ENCODE peak calls at places on chromosomes 16 and 17, in eight cellular contexts. H is fibroblast of lung, U is thyroid gland, J is H1, N is PC-9, Y is neural progenitor cell, R is body of pancreas, T is GM23248. B is an unnamed sample.

GRCh38 chr16:27242398-27242797 is 26.2 kb downstream of the NSMCE1 start:
- DNase-seq in H (no peak), T (no peak), J (no peak), R (no peak), N (no peak), Y (no peak), U (no peak), B (no peak)

GRCh38 chr17:19940722-19941464 is 36.7 kb downstream of the AKAP10 start:
- DNase-seq in U (no peak), J (no peak), T (peak; percentile 57), H (peak; percentile 38), R (no peak), Y (no peak), N (peak; percentile 42), B (no peak)

GRCh38 chr16:77873066-77873465 is 84.7 kb downstream of the VAT1L start:
- DNase-seq in H (peak; percentile 53), U (no peak), Y (no peak), T (no peak), N (no peak), J (no peak), R (no peak), B (no peak)

GRCh38 chr17:49074851-49075540 is 57.6 kb upstream of the B4GALNT2 start:
- DNase-seq in R (no peak), T (no peak), U (peak; percentile 5), J (no peak), Y (no peak), N (no peak), H (no peak), B (no peak)

GRCh38 chr16:11235703-11235991 is 20.4 kb downstream of the SOCS1 start:
- DNase-seq in T (no peak), Y (no peak), U (no peak), J (no peak), H (no peak), N (no peak), R (peak; percentile 75), B (no peak)

GRCh38 chr17:15468142-15468541 is 721 bp upstream of the CDRT4 start:
- DNase-seq in U (peak; percentile 32), Y (no peak), R (no peak), T (no peak), J (no peak), N (no peak), H (no peak), B (no peak)

GRCh38 chr17:19867654-19868395 is at the start of gene ULK2:
- DNase-seq in H (peak; percentile 80), R (peak; percentile 64), Y (peak; percentile 89), N (no peak), T (peak; percentile 87), J (no peak), U (peak; percentile 63), B (peak; percentile 67)

GRCh38 chr17:79651266-79651665 is 40.4 kb upstream of the RBFOX3 start:
- DNase-seq in T (no peak), R (no peak), Y (no peak), H (no peak), J (no peak), N (no peak), U (no peak), B (no peak)

GRCh38 chr16:64892843-64893242 is 229.0 kb downstream of the CDH11 start:
- DNase-seq in N (no peak), R (no peak), Y (no peak), U (no peak), J (no peak), H (peak; percentile 80), T (peak; percentile 94), B (no peak)

DNA sequence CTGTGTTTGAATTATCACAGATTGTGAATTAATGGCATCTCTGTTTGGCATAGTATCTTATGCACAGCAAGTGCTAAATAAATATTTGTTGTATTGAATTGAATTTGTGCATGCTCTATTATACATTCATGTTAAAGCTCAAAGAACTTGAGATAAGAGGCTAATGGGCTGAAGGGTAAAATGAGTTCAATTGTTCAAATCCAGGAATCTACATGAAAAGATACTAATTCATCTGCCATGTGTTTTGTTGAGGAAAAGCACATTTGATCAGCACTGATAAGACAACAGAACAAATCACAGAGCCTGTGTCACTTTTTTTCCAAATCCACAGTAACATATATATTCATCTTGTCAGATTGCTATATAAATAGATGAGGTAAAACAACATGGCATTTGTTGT is 123.2 kb downstream of the CHD9NB start:
- DNase-seq in J (no peak), T (no peak), Y (no peak), U (no peak), H (no peak), N (no peak), R (no peak), B (no peak)
- H3K4me1 ChIP-seq in J (no peaks in the 10 kb centered on the region), T (no peaks in the 10 kb centered on the region), Y (no peaks in the 10 kb centered on the region), U (no peaks in the 10 kb centered on the region), H (no peaks in the 10 kb centered on the region), N (no peaks in the 10 kb centered on the region), R (no peaks in the 10 kb centered on the region), B (no peaks in the 10 kb centered on the region)

DNA sequence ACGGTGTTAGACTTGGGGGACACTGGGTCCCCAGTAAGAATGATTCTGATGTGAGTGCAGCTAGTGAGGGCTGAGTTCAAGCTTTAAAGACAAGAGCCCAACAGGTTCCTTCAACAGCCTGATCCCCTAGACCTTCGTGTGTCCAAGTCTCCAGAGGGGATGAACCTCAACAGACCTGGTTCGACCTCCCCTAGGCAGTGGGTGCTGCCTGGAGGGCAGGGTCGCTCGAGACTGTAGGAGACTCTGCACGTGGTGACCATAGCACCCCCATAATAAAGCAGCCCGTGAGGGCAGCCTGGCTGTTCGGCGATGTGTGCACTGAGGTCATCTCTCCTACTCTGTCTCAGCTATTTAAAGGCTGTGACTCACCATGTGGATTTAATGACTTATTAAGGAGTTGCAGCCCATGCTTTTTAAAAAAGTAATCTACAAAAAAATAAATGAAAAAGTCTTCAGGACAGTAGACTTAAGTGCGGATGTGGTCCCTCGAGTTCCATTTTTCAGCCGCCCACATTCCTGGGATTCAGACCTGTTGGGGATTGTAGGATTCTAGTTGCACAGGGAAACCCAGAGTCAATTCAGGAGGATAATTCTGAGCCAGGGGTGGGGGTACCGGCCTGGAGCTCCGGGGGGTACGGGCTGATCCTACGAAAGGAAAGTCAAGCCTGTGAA is 23.4 kb upstream of the METRNL start:
- DNase-seq in T (peak; percentile 96), Y (peak; percentile 1), N (peak; percentile 69), R (no peak), H (peak; percentile 82), U (no peak), J (no peak), B (peak; percentile 28)
- H3K4me3 ChIP-seq in T (peak overlapping the region; percentile 60), Y (no peak overlapping the region), N (no peak overlapping the region), R (no peak overlapping the region), H (no peak overlapping the region), U (no peak overlapping the region), J (no peak overlapping the region), B (no peak overlapping the region)

DNA sequence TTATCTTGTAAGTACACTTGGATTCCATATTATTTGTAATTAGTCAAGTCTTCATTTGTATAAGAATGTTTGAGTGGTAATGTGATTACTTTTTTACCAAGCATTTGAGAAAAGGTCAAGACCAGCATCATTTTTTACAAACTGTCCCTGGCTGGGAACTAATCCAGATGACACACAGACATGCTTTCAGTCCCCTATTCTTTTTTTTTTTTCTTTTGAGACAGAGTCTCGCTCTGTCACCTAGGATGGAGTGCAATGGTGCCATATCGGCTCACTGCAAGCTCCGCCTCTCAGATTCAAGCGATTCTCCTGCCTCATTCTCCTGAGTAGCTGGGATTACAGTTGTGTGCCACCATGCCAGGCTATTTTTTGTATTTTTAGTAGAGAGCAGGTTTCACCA is 4.5 kb downstream of the DERL2 start:
- DNase-seq in H (no peak), R (no peak), J (no peak), T (no peak), N (no peak), U (no peak), Y (no peak), B (no peak)
- H3K27ac ChIP-seq in H (no peak overlapping the region), R (no peak overlapping the region), J (no peak overlapping the region), T (no peak overlapping the region), N (no peak overlapping the region), U (no peak overlapping the region), Y (no peak overlapping the region), B (peak overlapping the region; percentile 23)

GRCh38 chr17:77383613-77384608 is 243.1 kb downstream of the SEC14L1 start:
- DNase-seq in U (peak; percentile 90), N (no peak), T (peak; percentile 51), Y (no peak), R (peak; percentile 62), J (no peak), H (no peak), B (peak; percentile 96)
- H3K4me1 ChIP-seq in U (peaks cover 53% of the 10 kb centered on the region), N (no peaks in the 10 kb centered on the region), T (peaks cover 57% of the 10 kb centered on the region), Y (peaks cover 68% of the 10 kb centered on the region), R (peaks cover 96% of the 10 kb centered on the region), J (peaks cover 22% of the 10 kb centered on the region), H (peaks cover 66% of the 10 kb centered on the region), B (peaks cover 91% of the 10 kb centered on the region)

GRCh38 chr16:31453255-31454204 is 5.8 kb upstream of the ARMC5 start:
- DNase-seq in T (peak; percentile 75), U (peak; percentile 59), R (no peak), H (peak; percentile 63), N (peak; percentile 56), J (no peak), Y (peak; percentile 48), B (peak; percentile 84)
- H3K4me3 ChIP-seq in T (peak overlapping the region; percentile 52), U (no peak overlapping the region), R (no peak overlapping the region), H (no peak overlapping the region), N (no peak overlapping the region), J (no peak overlapping the region), Y (no peak overlapping the region), B (no peak overlapping the region)

DNA sequence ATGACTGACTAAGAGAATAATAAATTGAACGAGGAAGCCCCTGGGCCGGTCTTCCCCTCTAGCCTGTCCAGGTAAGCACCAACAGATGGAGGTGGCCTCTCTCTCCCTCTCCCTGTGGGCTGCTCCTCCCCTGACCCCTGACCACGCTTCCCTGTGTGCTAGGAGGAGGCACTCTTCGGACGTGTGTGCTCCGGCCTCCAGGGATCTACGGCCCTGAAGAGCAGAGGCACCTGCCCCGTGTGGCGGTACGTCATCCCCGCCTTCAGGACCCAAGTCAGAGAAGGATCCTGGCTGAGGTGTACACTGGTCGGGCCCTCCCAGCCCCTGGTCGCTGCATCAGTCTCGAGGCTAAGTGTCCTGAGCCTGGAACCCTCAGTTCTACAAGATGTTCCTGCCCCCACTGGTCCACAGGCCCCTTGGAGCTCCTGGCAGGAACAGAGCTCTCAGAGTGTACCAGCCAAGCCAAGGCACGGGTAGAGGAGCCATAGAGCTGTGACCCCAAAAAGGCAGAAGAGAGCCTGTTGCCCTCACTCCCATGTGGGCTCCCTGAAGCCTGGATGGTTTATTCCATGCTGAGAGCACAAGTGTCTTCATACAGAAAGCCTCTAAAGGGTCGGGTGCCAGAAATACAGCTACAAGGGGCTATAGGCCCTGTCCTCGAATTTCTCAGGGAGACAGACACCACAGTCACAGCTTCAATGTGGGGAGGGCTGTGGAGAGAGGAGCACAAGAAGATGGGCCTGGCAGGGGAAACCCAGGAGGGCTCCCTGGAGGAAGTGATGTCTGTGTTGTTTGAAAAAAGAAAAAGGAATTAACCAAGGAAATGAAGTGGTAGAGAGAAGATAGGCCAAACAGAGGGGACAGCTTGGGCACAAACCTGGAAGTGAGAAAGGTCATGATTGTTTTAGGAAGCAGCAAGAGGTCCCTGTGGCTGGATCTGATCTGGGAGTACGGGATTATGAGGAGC is 15.9 kb downstream of the SDR42E2 start:
- DNase-seq in H (no peak), T (no peak), U (no peak), Y (no peak), R (no peak), N (no peak), J (no peak), B (no peak)
- H3K27ac ChIP-seq in H (no peak overlapping the region), T (no peak overlapping the region), U (no peak overlapping the region), Y (no peak overlapping the region), R (no peak overlapping the region), N (no peak overlapping the region), J (no peak overlapping the region), B (no peak overlapping the region)

DNA sequence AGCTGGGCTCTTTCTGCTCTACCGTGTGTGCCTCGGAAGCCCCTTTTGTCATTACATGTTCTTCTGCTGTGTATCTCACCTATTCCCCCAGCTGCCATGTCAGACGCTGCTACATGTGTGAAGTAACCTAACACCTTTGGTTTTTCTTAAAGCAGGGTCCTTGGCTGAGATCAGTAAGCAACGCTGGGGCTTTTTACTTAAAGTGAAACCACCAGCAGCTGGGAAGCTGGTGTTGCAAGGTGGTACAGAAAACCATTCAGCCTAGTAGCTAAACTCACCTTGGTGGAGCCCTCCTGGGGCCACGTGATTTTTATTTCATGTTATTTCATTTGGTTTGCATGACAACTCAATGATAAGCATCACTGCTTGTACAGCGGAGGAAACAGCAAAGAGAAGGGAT is 62.6 kb downstream of the PLCG2 start:
- DNase-seq in R (no peak), N (no peak), J (no peak), Y (no peak), T (no peak), H (no peak), U (no peak), B (no peak)
- H3K4me1 ChIP-seq in R (no peaks in the 10 kb centered on the region), N (no peaks in the 10 kb centered on the region), J (no peaks in the 10 kb centered on the region), Y (peaks cover 8% of the 10 kb centered on the region), T (no peaks in the 10 kb centered on the region), H (no peaks in the 10 kb centered on the region), U (no peaks in the 10 kb centered on the region), B (no peaks in the 10 kb centered on the region)